ENCODE peak calls at places on chromosomes 6 and 20, in eight cellular contexts. One of them, this sample, is unnamed.

GRCh38 chr6:16909599-16910360 is 148.5 kb upstream of the ATXN1 start:
- DNase-seq in left cardiac atrium: no peak
- DNase-seq in M059J: peak
- DNase-seq in choroid plexus epithelial cell: peak
- DNase-seq in NCI-H1048: no peak
- DNase-seq in HL-60: no peak
- DNase-seq in naive thymus-derived CD4-positive, alpha-beta T cell: no peak
- DNase-seq in NT2/D1: no peak
- DNase-seq in this sample: no peak

GRCh38 chr20:2300420-2300819 is 4.6 kb downstream of the TGM3 start:
- DNase-seq in NCI-H1048: no peak
- DNase-seq in choroid plexus epithelial cell: no peak
- DNase-seq in NT2/D1: no peak
- DNase-seq in naive thymus-derived CD4-positive, alpha-beta T cell: no peak
- DNase-seq in HL-60: no peak
- DNase-seq in M059J: peak
- DNase-seq in left cardiac atrium: no peak
- DNase-seq in this sample: peak

GRCh38 chr6:113356139-113356538 is 501.0 kb upstream of the MARCKS start:
- DNase-seq in M059J: no peak
- DNase-seq in naive thymus-derived CD4-positive, alpha-beta T cell: no peak
- DNase-seq in NT2/D1: no peak
- DNase-seq in NCI-H1048: no peak
- DNase-seq in left cardiac atrium: no peak
- DNase-seq in choroid plexus epithelial cell: no peak
- DNase-seq in HL-60: no peak
- DNase-seq in this sample: peak

GRCh38 chr6:138719744-138720143 is 53.8 kb upstream of the CCDC28A start:
- DNase-seq in NT2/D1: no peak
- DNase-seq in HL-60: no peak
- DNase-seq in M059J: no peak
- DNase-seq in left cardiac atrium: no peak
- DNase-seq in naive thymus-derived CD4-positive, alpha-beta T cell: no peak
- DNase-seq in NCI-H1048: no peak
- DNase-seq in choroid plexus epithelial cell: no peak
- DNase-seq in this sample: no peak

GRCh38 chr6:54897462-54898189 is 51.1 kb downstream of the FAM83B start:
- DNase-seq in M059J: no peak
- DNase-seq in HL-60: no peak
- DNase-seq in naive thymus-derived CD4-positive, alpha-beta T cell: no peak
- DNase-seq in choroid plexus epithelial cell: no peak
- DNase-seq in NT2/D1: no peak
- DNase-seq in left cardiac atrium: no peak
- DNase-seq in NCI-H1048: no peak
- DNase-seq in this sample: no peak

GRCh38 chr20:63709149-63709527 is 1.3 kb downstream of the ZGPAT start:
- DNase-seq in left cardiac atrium: no peak
- DNase-seq in HL-60: no peak
- DNase-seq in naive thymus-derived CD4-positive, alpha-beta T cell: no peak
- DNase-seq in NT2/D1: no peak
- DNase-seq in M059J: no peak
- DNase-seq in choroid plexus epithelial cell: no peak
- DNase-seq in NCI-H1048: no peak
- DNase-seq in this sample: no peak

GRCh38 chr20:2088904-2089303 is 12.7 kb upstream of the STK35 start:
- DNase-seq in naive thymus-derived CD4-positive, alpha-beta T cell: no peak
- DNase-seq in choroid plexus epithelial cell: no peak
- DNase-seq in HL-60: no peak
- DNase-seq in M059J: no peak
- DNase-seq in NT2/D1: no peak
- DNase-seq in NCI-H1048: no peak
- DNase-seq in left cardiac atrium: no peak
- DNase-seq in this sample: no peak

GRCh38 chr6:79420054-79420453 is 117.2 kb downstream of the LCA5 start:
- DNase-seq in NCI-H1048: no peak
- DNase-seq in HL-60: no peak
- DNase-seq in NT2/D1: no peak
- DNase-seq in M059J: no peak
- DNase-seq in naive thymus-derived CD4-positive, alpha-beta T cell: no peak
- DNase-seq in left cardiac atrium: no peak
- DNase-seq in choroid plexus epithelial cell: peak
- DNase-seq in this sample: peak

GRCh38 chr6:52053038-52053704 is 34.2 kb downstream of the PKHD1 start:
- DNase-seq in HL-60: no peak
- DNase-seq in NCI-H1048: no peak
- DNase-seq in choroid plexus epithelial cell: no peak
- DNase-seq in naive thymus-derived CD4-positive, alpha-beta T cell: no peak
- DNase-seq in left cardiac atrium: no peak
- DNase-seq in M059J: no peak
- DNase-seq in NT2/D1: no peak
- DNase-seq in this sample: peak

GRCh38 chr6:106477790-106478189 is 117.3 kb downstream of the CRYBG1 start:
- DNase-seq in left cardiac atrium: no peak
- DNase-seq in M059J: peak
- DNase-seq in NT2/D1: no peak
- DNase-seq in choroid plexus epithelial cell: no peak
- DNase-seq in NCI-H1048: no peak
- DNase-seq in naive thymus-derived CD4-positive, alpha-beta T cell: no peak
- DNase-seq in HL-60: no peak
- DNase-seq in this sample: peak

GRCh38 chr20:41309817-41310216 is 7.7 kb downstream of the ZHX3 start:
- DNase-seq in naive thymus-derived CD4-positive, alpha-beta T cell: no peak
- DNase-seq in M059J: peak
- DNase-seq in choroid plexus epithelial cell: peak
- DNase-seq in HL-60: no peak
- DNase-seq in left cardiac atrium: no peak
- DNase-seq in NCI-H1048: no peak
- DNase-seq in NT2/D1: no peak
- DNase-seq in this sample: peak

GRCh38 chr20:41670631-41671030 is 52.5 kb upstream of the CHD6 start:
- DNase-seq in M059J: no peak
- DNase-seq in NCI-H1048: no peak
- DNase-seq in NT2/D1: no peak
- DNase-seq in left cardiac atrium: no peak
- DNase-seq in choroid plexus epithelial cell: no peak
- DNase-seq in HL-60: no peak
- DNase-seq in naive thymus-derived CD4-positive, alpha-beta T cell: no peak
- DNase-seq in this sample: no peak

GRCh38 chr6:169564453-169565240 is 137.2 kb downstream of the WDR27 start:
- DNase-seq in naive thymus-derived CD4-positive, alpha-beta T cell: no peak
- DNase-seq in M059J: no peak
- DNase-seq in left cardiac atrium: no peak
- DNase-seq in NT2/D1: no peak
- DNase-seq in NCI-H1048: no peak
- DNase-seq in HL-60: no peak
- DNase-seq in choroid plexus epithelial cell: no peak
- DNase-seq in this sample: no peak

GRCh38 chr6:4352731-4353130 is 217.4 kb upstream of the ECI2 start:
- DNase-seq in M059J: no peak
- DNase-seq in naive thymus-derived CD4-positive, alpha-beta T cell: no peak
- DNase-seq in HL-60: no peak
- DNase-seq in left cardiac atrium: no peak
- DNase-seq in NCI-H1048: no peak
- DNase-seq in choroid plexus epithelial cell: no peak
- DNase-seq in NT2/D1: no peak
- DNase-seq in this sample: no peak

GRCh38 chr6:19864285-19864684 is 27.1 kb downstream of the ID4 start:
- DNase-seq in M059J: no peak
- DNase-seq in NCI-H1048: no peak
- DNase-seq in NT2/D1: no peak
- DNase-seq in naive thymus-derived CD4-positive, alpha-beta T cell: no peak
- DNase-seq in choroid plexus epithelial cell: no peak
- DNase-seq in left cardiac atrium: no peak
- DNase-seq in HL-60: no peak
- DNase-seq in this sample: no peak

GRCh38 chr20:54497931-54498718 is 22.7 kb downstream of the DOK5 start:
- DNase-seq in left cardiac atrium: no peak
- DNase-seq in NCI-H1048: no peak
- DNase-seq in M059J: no peak
- DNase-seq in naive thymus-derived CD4-positive, alpha-beta T cell: no peak
- DNase-seq in choroid plexus epithelial cell: no peak
- DNase-seq in HL-60: no peak
- DNase-seq in NT2/D1: no peak
- DNase-seq in this sample: no peak

GRCh38 chr6:7991992-7992815 is 72.0 kb downstream of the BLOC1S5 start:
- DNase-seq in choroid plexus epithelial cell: peak
- DNase-seq in NT2/D1: no peak
- DNase-seq in HL-60: no peak
- DNase-seq in NCI-H1048: no peak
- DNase-seq in naive thymus-derived CD4-positive, alpha-beta T cell: no peak
- DNase-seq in left cardiac atrium: peak
- DNase-seq in M059J: peak
- DNase-seq in this sample: peak

GRCh38 chr6:158290040-158290439 is 22.2 kb upstream of the TULP4 start:
- DNase-seq in HL-60: no peak
- DNase-seq in naive thymus-derived CD4-positive, alpha-beta T cell: no peak
- DNase-seq in choroid plexus epithelial cell: no peak
- DNase-seq in NT2/D1: no peak
- DNase-seq in M059J: no peak
- DNase-seq in NCI-H1048: no peak
- DNase-seq in left cardiac atrium: no peak
- DNase-seq in this sample: no peak

GRCh38 chr6:138795809-138796469 is at the start of gene ECT2L:
- DNase-seq in HL-60: no peak
- DNase-seq in naive thymus-derived CD4-positive, alpha-beta T cell: no peak
- DNase-seq in left cardiac atrium: peak
- DNase-seq in NCI-H1048: no peak
- DNase-seq in NT2/D1: peak
- DNase-seq in M059J: peak
- DNase-seq in choroid plexus epithelial cell: peak
- DNase-seq in this sample: peak

GRCh38 chr6:47977314-47977713 is 133.7 kb downstream of the PTCHD4 start:
- DNase-seq in NCI-H1048: no peak
- DNase-seq in left cardiac atrium: no peak
- DNase-seq in M059J: peak
- DNase-seq in choroid plexus epithelial cell: peak
- DNase-seq in HL-60: no peak
- DNase-seq in NT2/D1: no peak
- DNase-seq in naive thymus-derived CD4-positive, alpha-beta T cell: no peak
- DNase-seq in this sample: peak

This sample was measured in renal cortical epithelial cell.